ENCODE peak calls at places on chromosome 21, in four cellular contexts. V, G, S and T are unnamed samples.

GRCh38 chr21:16342932-16343331 is 613.1 kb downstream of the USP25 start:
- DNase-seq in V (no peak), S (no peak), G (no peak), T (no peak)

GRCh38 chr21:34986561-34987533 is 62.3 kb downstream of the RUNX1 start:
- DNase-seq in S (peak; percentile 27), V (peak; percentile 54), G (no peak), T (no peak)

GRCh38 chr21:45805321-45805720 is 161.8 kb downstream of the PCBP3 start:
- DNase-seq in V (no peak), S (no peak), G (no peak), T (no peak)

GRCh38 chr21:16086936-16087335 is 357.2 kb downstream of the USP25 start:
- DNase-seq in S (no peak), G (no peak), V (no peak), T (no peak)

GRCh38 chr21:46119565-46120271 is 21.8 kb downstream of the COL6A2 start:
- DNase-seq in V (no peak), S (no peak), G (no peak), T (no peak)

GRCh38 chr21:26851109-26851944 is 6.1 kb upstream of the ADAMTS1 start:
- DNase-seq in G (no peak), V (no peak), S (no peak), T (no peak)

GRCh38 chr21:33799378-33800090 is 116.1 kb downstream of the ATP5PO start:
- DNase-seq in S (peak; percentile 56), V (no peak), G (no peak), T (no peak)

GRCh38 chr21:35113064-35113463 is 64.0 kb upstream of the RUNX1 start:
- DNase-seq in S (no peak), G (no peak), V (no peak), T (no peak)

GRCh38 chr21:42384999-42385398 is 10.9 kb downstream of the TMPRSS3 start:
- DNase-seq in G (no peak), S (no peak), V (no peak), T (no peak)

GRCh38 chr21:28771790-28772501 is 220.7 kb downstream of the LTN1 start:
- DNase-seq in S (no peak), G (peak; percentile 39), V (no peak), T (no peak)

GRCh38 chr21:44523567-44524181 is 16.3 kb downstream of the KRTAP10-1 start:
- DNase-seq in G (no peak), S (no peak), V (no peak), T (no peak)

GRCh38 chr21:39182484-39183271 is 573 bp downstream of the PSMG1 start:
- DNase-seq in S (no peak), G (no peak), V (peak; percentile 8), T (peak; percentile 73)

GRCh38 chr21:15164678-15165303 is 100.0 kb upstream of the NRIP1 start:
- DNase-seq in G (no peak), S (no peak), V (no peak), T (no peak)

GRCh38 chr21:43278359-43278758 is 109.6 kb downstream of the CRYAA start:
- DNase-seq in S (no peak), V (no peak), G (no peak), T (no peak)

GRCh38 chr21:34722684-34723300 is 54.0 kb downstream of the CLIC6 start:
- DNase-seq in V (peak; percentile 14), G (no peak), S (peak; percentile 18), T (peak; percentile 12)

GRCh38 chr21:43864313-43864805 is 664 bp upstream of the AGPAT3 start:
- DNase-seq in G (peak; percentile 65), V (peak; percentile 31), S (no peak), T (peak; percentile 82)

GRCh38 chr21:44800971-44801467 is 601 bp downstream of the UBE2G2 start:
- DNase-seq in S (no peak), G (peak; percentile 56), V (peak; percentile 10), T (peak; percentile 60)

GRCh38 chr21:38377165-38378093 is 120.6 kb downstream of the KCNJ15 start:
- DNase-seq in S (no peak), V (no peak), G (no peak), T (no peak)

GRCh38 chr21:42225571-42226155 is 6.7 kb downstream of the ABCG1 start:
- DNase-seq in S (no peak), G (no peak), V (no peak), T (no peak)

GRCh38 chr21:37532868-37533780 is 166.6 kb downstream of the DYRK1A start:
- DNase-seq in V (no peak), S (no peak), G (no peak), T (peak; percentile 27)

GRCh38 chr21:21200103-21200938 is 202.1 kb downstream of the NCAM2 start:
- DNase-seq in S (no peak), G (peak; percentile 72), V (no peak), T (peak; percentile 16)

GRCh38 chr21:36422279-36423098 is 37.3 kb downstream of the CHAF1B start:
- DNase-seq in G (peak; percentile 67), S (peak; percentile 64), V (peak; percentile 39), T (peak; percentile 78)

GRCh38 chr21:39657091-39657689 is 44.5 kb downstream of the B3GALT5 start:
- DNase-seq in G (no peak), V (no peak), S (no peak), T (no peak)

GRCh38 chr21:31766895-31767294 is 35.0 kb upstream of the SCAF4 start:
- DNase-seq in G (no peak), V (no peak), S (no peak), T (no peak)

GRCh38 chr21:38308010-38308784 is 51.4 kb downstream of the KCNJ15 start:
- DNase-seq in G (no peak), V (no peak), S (no peak), T (no peak)

GRCh38 chr21:37904879-37905278 is 11.4 kb downstream of the KCNJ6 start:
- DNase-seq in V (no peak), S (no peak), G (no peak), T (no peak)

GRCh38 chr21:40841524-40842196 is 5.3 kb downstream of the DSCAM start:
- DNase-seq in V (no peak), S (peak; percentile 44), G (no peak), T (no peak)

GRCh38 chr21:21907271-21907670 is 909.1 kb downstream of the NCAM2 start:
- DNase-seq in V (no peak), G (no peak), S (no peak), T (no peak)

GRCh38 chr21:42113926-42114409 is 42.9 kb downstream of the UMODL1 start:
- DNase-seq in S (no peak), G (peak; percentile 36), V (no peak), T (no peak)

GRCh38 chr21:36696390-36696639 is 2.6 kb upstream of the SIM2 start:
- DNase-seq in G (no peak), V (no peak), S (no peak), T (no peak)

GRCh38 chr21:38918629-38919346 is 113.1 kb downstream of the ETS2 start:
- DNase-seq in G (no peak), S (no peak), V (no peak), T (no peak)

GRCh38 chr21:45164838-45165237 is 90.5 kb downstream of the ADARB1 start:
- DNase-seq in V (no peak), S (no peak), G (no peak), T (no peak)

GRCh38 chr21:46402421-46402820 is 56.3 kb upstream of the DIP2A start:
- DNase-seq in S (no peak), G (no peak), V (no peak), T (no peak)

GRCh38 chr21:32545948-32546441 is 39.3 kb downstream of the TCP10L start:
- DNase-seq in G (peak; percentile 23), V (no peak), S (no peak), T (peak; percentile 91)

GRCh38 chr21:33948096-33948950 is 32.7 kb upstream of the ATP5PO start:
- DNase-seq in S (peak; percentile 78), G (peak; percentile 52), V (peak; percentile 65), T (peak; percentile 19)

GRCh38 chr21:37045139-37045538 is 27.7 kb downstream of the PIGP start:
- DNase-seq in V (no peak), G (no peak), S (no peak), T (no peak)

GRCh38 chr21:32278068-32278467 is 781 bp downstream of the MIS18A start:
- DNase-seq in G (no peak), S (no peak), V (no peak), T (peak; percentile 38)

GRCh38 chr21:44867999-44868700 is 5.3 kb downstream of the PTTG1IP start:
- DNase-seq in G (no peak), V (no peak), S (no peak), T (no peak)

GRCh38 chr21:28150778-28151177 is 841.9 kb downstream of the LTN1 start:
- DNase-seq in V (no peak), G (no peak), S (no peak), T (no peak)